ENCODE peak calls at places on chromosome 10, in seven cellular contexts. W, S, J, U, R, Q and I are unnamed samples.
A peak's percentile ranks its signal among the peaks of the same experiment; 100 is the strongest.

GRCh38 chr10:92502296-92502695 is 71.6 kb downstream of the IDE start:
- DNase-seq in W (no peak), S (no peak), J (no peak), U (no peak), R (no peak), Q (no peak), I (no peak)

GRCh38 chr10:29946953-29947700 is 112.3 kb downstream of the JCAD start:
- DNase-seq in W (peak; percentile 87), S (no peak), J (no peak), U (no peak), R (no peak), Q (no peak), I (peak; percentile 88)

GRCh38 chr10:32379314-32379949 is 32.5 kb upstream of the EPC1 start:
- DNase-seq in W (peak; percentile 64), S (peak; percentile 39), J (no peak), U (peak; percentile 17), R (peak; percentile 55), Q (no peak), I (no peak)

GRCh38 chr10:26805567-26806245 is 55.1 kb downstream of the ABI1 start:
- DNase-seq in W (peak; percentile 61), S (no peak), J (no peak), U (no peak), R (no peak), Q (no peak), I (no peak)

GRCh38 chr10:53839437-53840039 is 961.5 kb downstream of the PCDH15 start:
- DNase-seq in W (no peak), S (no peak), J (no peak), U (no peak), R (peak; percentile 30), Q (no peak), I (no peak)

GRCh38 chr10:132563485-132564248 is 26.1 kb downstream of the INPP5A start:
- DNase-seq in W (no peak), S (no peak), J (no peak), U (no peak), R (no peak), Q (no peak), I (peak; percentile 75)

GRCh38 chr10:122113161-122113944 is 124.4 kb downstream of the TACC2 start:
- DNase-seq in W (peak; percentile 81), S (no peak), J (peak; percentile 80), U (no peak), R (peak; percentile 71), Q (no peak), I (peak; percentile 95)

GRCh38 chr10:112258407-112258806 is 24.8 kb upstream of the TECTB start:
- DNase-seq in W (no peak), S (no peak), J (no peak), U (no peak), R (no peak), Q (no peak), I (no peak)

GRCh38 chr10:6278519-6279120 is 75.9 kb downstream of the PFKFB3 start:
- DNase-seq in W (no peak), S (no peak), J (no peak), U (no peak), R (no peak), Q (no peak), I (no peak)

GRCh38 chr10:36640626-36641025 is 484.8 kb upstream of the ANKRD30A start:
- DNase-seq in W (peak; percentile 23), S (no peak), J (no peak), U (no peak), R (no peak), Q (no peak), I (no peak)

GRCh38 chr10:59240581-59241183 is 64.2 kb downstream of the PHYHIPL start:
- DNase-seq in W (peak; percentile 31), S (no peak), J (no peak), U (no peak), R (peak; percentile 52), Q (no peak), I (no peak)

GRCh38 chr10:128337860-128338378 is 211.7 kb upstream of the MKI67 start:
- DNase-seq in W (no peak), S (no peak), J (no peak), U (no peak), R (no peak), Q (no peak), I (peak; percentile 82)